ENCODE peak calls at places on chromosomes 2 and 18, in six cellular contexts. R, M, P, Z, Q and Y are unnamed samples.

GRCh38 chr2:114192362-114192761 is 250.1 kb upstream of the DPP10 start:
- DNase-seq in R (no peak), M (no peak), P (no peak), Z (no peak), Q (peak), Y (no peak)

GRCh38 chr2:174693344-174693743 is 70.9 kb downstream of the CHRNA1 start:
- DNase-seq in R (no peak), M (no peak), P (no peak), Z (no peak), Q (no peak), Y (no peak)

GRCh38 chr18:43542016-43542415 is 264.7 kb upstream of the SYT4 start:
- DNase-seq in R (no peak), M (no peak), P (no peak), Z (no peak), Q (no peak), Y (no peak)

GRCh38 chr2:20523053-20523452 is 76.2 kb downstream of the RHOB start:
- DNase-seq in R (no peak), M (peak), P (no peak), Z (no peak), Q (no peak), Y (no peak)

GRCh38 chr18:26159353-26159752 is 25.7 kb downstream of the PSMA8 start:
- DNase-seq in R (no peak), M (no peak), P (no peak), Z (no peak), Q (no peak), Y (no peak)

GRCh38 chr2:26692814-26693286 is 328 bp downstream of the KCNK3 start:
- DNase-seq in R (no peak), M (peak), P (no peak), Z (no peak), Q (peak), Y (no peak)

GRCh38 chr2:217858519-217859466 is 144.0 kb downstream of the TNS1 start:
- DNase-seq in R (no peak), M (peak), P (no peak), Z (peak), Q (peak), Y (peak)

GRCh38 chr2:86631846-86632485 is 8.3 kb upstream of the RNF103 start:
- DNase-seq in R (no peak), M (no peak), P (no peak), Z (no peak), Q (peak), Y (no peak)

GRCh38 chr2:112640800-112641675 is 4.7 kb upstream of the SLC20A1 start:
- DNase-seq in R (no peak), M (no peak), P (no peak), Z (peak), Q (no peak), Y (peak)

GRCh38 chr2:111662039-111662740 is 221.8 kb downstream of the ANAPC1 start:
- DNase-seq in R (no peak), M (no peak), P (no peak), Z (no peak), Q (no peak), Y (no peak)

GRCh38 chr2:83900859-83901258 is 558.2 kb downstream of the SUCLG1 start:
- DNase-seq in R (no peak), M (no peak), P (no peak), Z (no peak), Q (peak), Y (no peak)

GRCh38 chr2:189559579-189560272 is 20.9 kb downstream of the SLC40A1 start:
- DNase-seq in R (no peak), M (peak), P (no peak), Z (peak), Q (no peak), Y (no peak)

GRCh38 chr2:226906439-226906796 is 70.6 kb downstream of the RHBDD1 start:
- DNase-seq in R (no peak), M (no peak), P (no peak), Z (no peak), Q (no peak), Y (no peak)

GRCh38 chr2:240433973-240434727 is 1.3 kb upstream of the GPC1 start:
- DNase-seq in R (peak), M (peak), P (peak), Z (peak), Q (peak), Y (no peak)

GRCh38 chr2:47272031-47272864 is 117.1 kb upstream of the STPG4 start:
- DNase-seq in R (peak), M (peak), P (peak), Z (peak), Q (peak), Y (peak)
- TF ChIP-seq POLR2A in R (no peak), M (no peak), P (no peak), Z (no peak), Q (peak), Y (no peak)

GRCh38 chr2:144702051-144702450 is 182.1 kb upstream of the ZEB2 start:
- DNase-seq in R (no peak), M (no peak), P (no peak), Z (no peak), Q (no peak), Y (no peak)

GRCh38 chr2:144704696-144705095 is 184.8 kb upstream of the ZEB2 start:
- DNase-seq in R (no peak), M (no peak), P (no peak), Z (no peak), Q (no peak), Y (no peak)

GRCh38 chr2:144705328-144706245 is 185.7 kb upstream of the ZEB2 start:
- DNase-seq in R (no peak), M (no peak), P (no peak), Z (no peak), Q (no peak), Y (peak)

GRCh38 chr2:144701259-144701658 is 181.3 kb upstream of the ZEB2 start:
- DNase-seq in R (no peak), M (no peak), P (no peak), Z (no peak), Q (no peak), Y (no peak)

DNA sequence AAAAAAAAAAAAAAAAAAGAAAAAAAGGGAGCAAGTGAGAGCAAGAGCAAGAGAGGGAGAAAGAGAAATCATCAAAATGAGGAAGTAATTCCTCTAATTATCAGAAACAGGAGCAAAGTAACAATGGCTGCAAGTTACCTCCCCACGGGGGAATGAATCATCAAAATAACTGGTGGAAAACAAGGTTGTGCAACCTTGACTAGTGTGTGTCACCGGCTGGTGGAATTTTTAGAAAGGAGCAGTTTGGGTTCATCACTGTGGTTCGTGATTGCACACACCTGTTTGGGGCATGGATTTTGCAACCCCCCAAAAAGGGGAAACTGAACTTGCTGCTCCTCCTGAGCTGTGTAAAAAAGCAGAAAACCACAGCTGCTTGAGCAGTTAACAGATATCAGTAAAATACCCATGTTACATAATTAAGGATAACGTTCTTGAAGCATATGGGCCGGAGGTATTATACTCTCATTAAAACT is 184.0 kb upstream of the ZEB2 start:
- DNase-seq in R (no peak), M (no peak), P (no peak), Z (peak), Q (peak), Y (peak)
- TF ChIP-seq POLR2A in R (no peak), M (no peak), P (no peak), Z (no peak), Q (no peak), Y (no peak)

GRCh38 chr18:9321017-9321452 is 13.5 kb upstream of the TWSG1 start:
- DNase-seq in R (no peak), M (no peak), P (no peak), Z (no peak), Q (no peak), Y (no peak)
- TF ChIP-seq POLR2A in R (no peak), M (no peak), P (no peak), Z (no peak), Q (no peak), Y (no peak)

GRCh38 chr2:191013876-191014652 is at the start of gene STAT1:
- DNase-seq in R (peak), M (peak), P (peak), Z (peak), Q (peak), Y (peak)
- TF ChIP-seq POLR2A in R (peak), M (peak), P (peak), Z (no peak), Q (peak), Y (peak)

GRCh38 chr18:70892381-70892780 is 603.5 kb downstream of the SOCS6 start:
- DNase-seq in R (no peak), M (no peak), P (no peak), Z (no peak), Q (no peak), Y (no peak)
- TF ChIP-seq POLR2A in R (no peak), M (no peak), P (no peak), Z (no peak), Q (no peak), Y (no peak)

GRCh38 chr2:96816127-96816835 is at the start of gene CNNM3:
- DNase-seq in R (peak), M (peak), P (peak), Z (peak), Q (peak), Y (peak)
- TF ChIP-seq POLR2A in R (peak), M (peak), P (peak), Z (no peak), Q (peak), Y (peak)

DNA sequence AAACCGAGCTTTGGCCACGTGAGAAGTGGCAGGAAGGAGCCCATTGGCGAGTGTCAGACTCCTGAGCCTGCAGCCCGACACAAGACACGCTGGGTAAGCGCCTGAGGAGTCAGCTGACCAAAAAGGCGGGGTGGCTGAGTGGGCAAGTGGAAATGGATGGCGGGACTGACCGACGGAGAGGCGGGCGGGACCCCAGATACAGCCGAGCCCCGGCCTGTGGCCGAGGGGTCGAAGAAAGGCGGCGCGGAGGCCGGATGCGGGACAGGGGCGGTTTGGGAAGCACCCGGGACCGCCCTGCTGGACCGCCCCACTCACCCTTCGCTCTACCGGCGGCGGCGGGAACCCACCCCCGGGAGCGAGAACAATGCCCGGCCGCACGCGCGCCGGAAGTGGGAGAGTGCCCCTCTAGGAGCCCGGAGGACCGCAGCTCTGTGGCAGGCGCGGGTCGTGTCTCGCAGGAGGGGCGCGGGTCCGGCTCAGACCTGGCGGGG is 22.8 kb downstream of the ZSCAN30 start:
- DNase-seq in R (peak), M (peak), P (peak), Z (peak), Q (no peak), Y (peak)
- TF ChIP-seq POLR2A in R (no peak), M (peak), P (no peak), Z (no peak), Q (no peak), Y (peak)